ENCODE peak calls at places on chromosome 20, in four cellular contexts. Z is HepG2, J is GM12878, A is K562. T is an unnamed sample.
A peak's percentile ranks its signal among the peaks of the same experiment; 100 is the strongest.

GRCh38 chr20:47453167-47453782 is 48.4 kb upstream of the NCOA3 start:
- DNase-seq in J (peak; percentile 92), A (no peak), Z (peak; percentile 85), T (no peak)

GRCh38 chr20:2335096-2335495 is 39.3 kb downstream of the TGM3 start:
- DNase-seq in Z (no peak), J (no peak), A (no peak), T (peak; percentile 29)

GRCh38 chr20:57594092-57594911 is 25.9 kb downstream of the ZBP1 start:
- DNase-seq in J (no peak), Z (peak; percentile 33), A (peak; percentile 75), T (peak; percentile 93)

GRCh38 chr20:47220161-47220582 is 136.3 kb downstream of the ZMYND8 start:
- DNase-seq in A (peak; percentile 72), J (no peak), Z (peak; percentile 61), T (peak; percentile 84)

GRCh38 chr20:56328861-56329260 is 29.9 kb upstream of the FAM210B start:
- DNase-seq in J (no peak), A (peak; percentile 22), Z (peak; percentile 25), T (no peak)

GRCh38 chr20:10530883-10531282 is 95.8 kb downstream of the SLX4IP start:
- DNase-seq in A (no peak), Z (no peak), J (no peak), T (no peak)

GRCh38 chr20:472137-472846 is 10.0 kb upstream of the TBC1D20 start:
- DNase-seq in J (no peak), Z (peak; percentile 72), A (no peak), T (no peak)

GRCh38 chr20:41524980-41525613 is 93.1 kb downstream of the CHD6 start:
- DNase-seq in J (no peak), A (peak; percentile 76), Z (no peak), T (no peak)

DNA sequence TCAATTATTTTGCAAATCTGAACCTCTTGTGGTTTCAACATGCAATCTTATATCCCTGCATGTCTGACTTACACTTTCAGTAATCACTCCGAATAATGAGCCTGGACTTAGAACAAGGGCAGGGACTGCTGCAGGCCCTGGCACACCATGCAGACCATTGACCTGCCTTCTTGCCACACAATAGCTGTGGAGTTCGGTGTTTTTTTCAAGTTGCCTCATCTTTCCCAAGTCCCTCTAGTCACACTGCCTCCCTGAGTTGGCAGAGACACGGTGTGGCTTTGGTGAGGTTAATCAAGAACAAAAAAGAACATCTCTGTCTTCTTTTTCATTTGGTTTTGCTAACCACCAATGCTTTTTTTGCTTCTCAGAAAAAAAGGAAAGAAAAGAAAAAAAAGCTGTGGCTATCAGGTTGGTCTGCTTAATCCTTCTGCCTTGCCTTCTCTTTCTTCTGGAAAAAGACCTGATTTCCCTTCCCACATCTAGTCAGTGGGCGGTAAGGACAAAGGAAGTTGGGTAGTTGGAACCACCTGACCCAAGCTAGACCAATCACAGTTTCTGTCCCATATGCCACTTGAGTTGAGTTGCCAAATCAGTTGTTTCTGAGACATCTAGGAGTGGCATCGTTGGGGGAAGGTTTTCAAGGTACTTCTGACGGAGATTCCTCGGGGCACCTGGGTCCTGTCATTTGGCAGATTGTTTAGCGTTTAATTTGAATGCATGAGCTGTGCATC is 55.9 kb upstream of the TASP1 start:
- DNase-seq in Z (peak; percentile 25), A (no peak), J (no peak), T (no peak)
- TF ChIP-seq CBX5 in Z (no peak), A (no peak), J (no peak), T (no peak)

DNA sequence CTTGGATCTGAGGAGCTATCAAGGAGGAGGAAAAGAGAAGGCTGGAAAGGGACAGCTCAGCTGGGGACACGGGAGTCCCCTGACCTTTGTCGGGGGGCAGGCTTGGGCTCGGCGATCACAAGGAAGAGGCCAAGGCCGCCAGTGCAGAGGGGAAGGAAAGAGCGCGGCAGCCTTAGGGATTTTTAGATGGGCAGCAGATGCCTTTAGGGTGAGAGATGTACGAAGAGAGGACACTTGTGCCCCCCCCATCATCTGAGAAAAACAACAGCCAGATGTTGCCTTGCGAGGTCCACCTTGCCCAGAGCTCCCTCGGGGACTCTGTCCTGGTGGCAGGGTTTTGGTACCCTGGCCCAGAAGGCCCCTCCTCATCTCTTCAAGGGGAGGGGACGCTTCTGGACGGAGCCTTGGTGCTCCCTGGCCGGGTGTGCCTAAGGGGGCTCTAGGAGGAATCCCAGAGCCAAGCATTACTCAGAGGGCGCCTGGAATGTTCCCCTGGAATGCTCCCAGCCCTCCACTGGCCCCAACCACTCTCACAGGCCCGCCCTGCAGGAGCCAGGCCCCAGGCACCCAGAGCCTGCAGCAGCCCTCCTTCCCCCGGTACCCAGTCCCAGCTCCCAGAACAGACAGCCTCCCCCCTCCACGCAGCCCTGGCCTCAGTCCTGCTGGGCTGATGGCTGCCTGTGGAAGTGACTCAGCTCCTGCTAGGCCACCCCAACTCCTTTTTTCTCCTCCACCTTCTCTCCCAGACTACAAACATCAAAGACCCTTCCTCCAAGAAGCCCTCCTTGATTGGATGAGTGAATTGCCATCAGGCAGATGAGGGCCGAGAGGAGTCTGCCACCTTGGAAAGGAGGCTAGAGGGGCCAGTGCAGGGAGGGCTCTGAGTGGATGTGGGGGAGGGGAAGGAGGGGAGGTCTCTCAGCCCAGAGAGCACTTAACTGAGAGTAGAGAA is 1.8 kb downstream of the ADAM33 start:
- DNase-seq in Z (no peak), J (no peak), A (no peak), T (no peak)
- TF ChIP-seq CBX5 in Z (no peak), J (no peak), A (no peak), T (no peak)

GRCh38 chr20:18440403-18440802 is 26.4 kb downstream of the DZANK1 start:
- DNase-seq in A (no peak), J (no peak), Z (no peak), T (no peak)

DNA sequence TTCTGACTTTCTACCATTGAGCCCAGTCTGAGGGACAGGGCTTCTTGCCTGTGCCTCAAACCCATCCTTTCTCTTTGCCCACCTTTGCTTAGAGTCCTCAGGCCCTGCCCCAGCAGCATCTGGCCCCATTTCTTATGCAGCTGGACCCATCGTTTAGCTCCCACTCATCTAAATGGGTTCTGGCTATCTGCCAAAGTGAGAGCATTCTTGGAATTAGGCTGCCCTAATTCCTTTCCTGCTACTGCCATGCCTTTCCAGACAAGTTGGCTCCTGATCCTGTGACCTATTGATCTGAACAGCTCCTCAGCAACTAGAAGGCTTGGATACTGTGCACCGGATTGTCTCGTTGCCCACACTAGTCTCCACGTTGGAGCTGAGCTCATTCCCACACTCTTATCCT is 23.0 kb downstream of the DZANK1 start:
- DNase-seq in A (no peak), Z (no peak), J (no peak), T (no peak)
- TF ChIP-seq CBX5 in A (no peak), Z (no peak), J (no peak), T (no peak)

GRCh38 chr20:31809656-31810055 is 9.5 kb upstream of the MYLK2 start:
- DNase-seq in Z (no peak), A (no peak), J (no peak), T (no peak)
- TF ChIP-seq CBX5 in Z (no peak), A (no peak), J (no peak), T (no peak)

GRCh38 chr20:23627501-23627900 is 10.3 kb downstream of the CST3 start:
- DNase-seq in J (no peak), Z (no peak), A (no peak), T (no peak)
- TF ChIP-seq CBX5 in J (no peak), Z (no peak), A (no peak), T (no peak)

GRCh38 chr20:20089018-20089417 is 36.7 kb downstream of the CFAP61 start:
- DNase-seq in Z (no peak), J (no peak), A (no peak), T (no peak)
- TF ChIP-seq CBX5 in Z (no peak), J (no peak), A (no peak), T (no peak)

GRCh38 chr20:20002101-20002998 is 14.8 kb upstream of the NAA20 start:
- DNase-seq in J (no peak), Z (peak; percentile 90), A (peak; percentile 27), T (no peak)
- TF ChIP-seq CBX5 in J (no peak), Z (peak; percentile 63), A (no peak), T (no peak)

GRCh38 chr20:16761305-16761829 is 13.2 kb downstream of the OTOR start:
- DNase-seq in A (peak; percentile 61), Z (peak; percentile 77), J (peak; percentile 19), T (peak; percentile 41)
- TF ChIP-seq CBX5 in A (no peak), Z (no peak), J (no peak), T (no peak)

DNA sequence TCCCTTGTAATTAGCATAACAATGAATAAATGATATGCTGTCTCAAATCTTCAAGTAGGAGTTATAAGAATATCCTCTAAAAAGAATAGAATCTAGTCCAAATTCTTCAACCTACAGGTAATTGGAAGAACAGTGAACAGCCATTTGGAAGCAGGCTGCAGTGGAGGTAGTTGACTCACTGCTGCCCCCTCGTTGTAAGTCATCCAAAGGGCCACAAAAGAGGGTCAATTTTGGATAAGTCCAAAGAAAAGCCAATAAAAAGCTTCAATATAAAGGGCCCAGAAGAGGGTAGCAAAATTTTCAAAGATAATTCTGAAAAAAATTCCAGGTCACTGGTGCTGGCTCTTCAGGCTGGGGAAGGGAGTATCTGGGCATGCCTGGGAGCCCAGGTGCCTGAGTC is 60.8 kb upstream of the SSTR4 start:
- DNase-seq in J (no peak), Z (peak; percentile 24), A (peak; percentile 54), T (no peak)
- TF ChIP-seq CBX5 in J (no peak), Z (no peak), A (no peak), T (no peak)

GRCh38 chr20:62702008-62702290 is 6.7 kb upstream of the NTSR1 start:
- DNase-seq in J (no peak), A (no peak), Z (no peak), T (no peak)

GRCh38 chr20:62704341-62704948 is 4.2 kb upstream of the NTSR1 start:
- DNase-seq in Z (peak; percentile 67), A (peak; percentile 31), J (no peak), T (no peak)

GRCh38 chr20:62701161-62702007 is 7.3 kb upstream of the NTSR1 start:
- DNase-seq in Z (no peak), J (no peak), A (no peak), T (no peak)

GRCh38 chr20:62703853-62704228 is 4.8 kb upstream of the NTSR1 start:
- DNase-seq in A (no peak), J (no peak), Z (no peak), T (no peak)

DNA sequence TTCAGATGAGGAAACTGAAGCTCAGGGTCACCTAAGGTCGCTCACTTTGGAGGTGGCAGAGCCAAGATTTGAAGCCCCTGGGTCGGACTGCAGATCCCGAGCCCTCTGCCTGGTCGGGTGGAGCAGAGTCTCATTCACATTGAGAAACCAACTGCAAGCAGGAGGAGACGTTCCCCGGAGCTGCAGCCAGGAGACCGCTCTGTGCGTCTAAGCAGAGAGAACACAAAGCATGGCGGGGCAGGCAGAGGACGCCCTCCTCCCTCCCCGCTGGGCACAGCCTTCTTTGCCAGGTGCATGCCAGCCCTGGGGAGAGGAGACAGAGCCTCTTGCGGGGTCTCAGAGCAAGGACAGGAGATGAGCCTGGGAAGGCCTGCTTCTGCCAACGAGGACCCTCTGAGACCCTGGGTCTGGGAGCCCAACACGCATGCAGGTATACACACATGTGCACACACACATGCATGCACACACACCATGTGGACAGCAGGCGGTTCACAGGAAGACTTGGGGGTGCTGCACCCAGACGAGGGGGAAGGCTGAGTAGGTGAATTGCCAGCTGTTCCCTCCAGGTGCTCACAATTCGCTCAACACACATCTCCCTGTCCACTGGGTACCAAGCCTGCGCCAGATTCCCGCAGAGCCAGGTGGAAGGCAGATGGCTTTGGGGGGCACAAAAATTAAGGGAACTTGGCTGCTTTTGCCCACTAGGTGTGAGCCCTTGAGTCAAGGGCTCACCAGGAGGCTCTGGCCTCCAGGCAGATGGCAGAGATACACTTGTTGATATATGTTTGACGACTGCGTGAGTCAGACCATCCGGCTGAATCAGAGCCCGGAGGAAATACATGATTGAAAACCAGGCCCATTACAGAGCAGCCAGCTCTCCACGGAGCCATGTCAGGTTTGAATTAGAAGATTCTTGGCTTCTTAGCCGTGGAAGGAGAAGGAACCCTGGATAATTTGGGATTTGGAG is 5.5 kb upstream of the NTSR1 start:
- DNase-seq in Z (peak; percentile 48), J (no peak), A (peak; percentile 38), T (no peak)
- TF ChIP-seq CBX5 in Z (no peak), J (no peak), A (no peak), T (no peak)